ENCODE peak calls at places on chromosomes 4 and X, in six cellular contexts. O is sigmoid colon, Z is spleen, S is epithelial cell of esophagus, G is activated B cell treated with CpG ODN at 0.5 μM for 24 hours, C is astrocyte of the spinal cord. H is an unnamed sample.

GRCh38 chr4:699816-700580 is 5.6 kb upstream of the PCGF3 start:
- DNase-seq in O (peak), Z (peak), S (no peak), G (no peak), C (no peak), H (no peak)

GRCh38 chr4:57190651-57191481 is 80.7 kb upstream of the IGFBP7 start:
- DNase-seq in O (no peak), Z (no peak), S (peak), G (no peak), C (peak), H (peak)

GRCh38 chr4:57443308-57444243 is 333.4 kb upstream of the IGFBP7 start:
- DNase-seq in O (no peak), Z (no peak), S (no peak), G (no peak), C (no peak), H (no peak)

GRCh38 chr4:100288167-100288566 is 97.9 kb upstream of the DDIT4L start:
- DNase-seq in O (no peak), Z (no peak), S (peak), G (no peak), C (no peak), H (no peak)

GRCh38 chrX:7889138-7889537 is 38.1 kb downstream of the PNPLA4 start:
- DNase-seq in O (no peak), Z (no peak), S (no peak), G (no peak), C (no peak), H (no peak)

GRCh38 chrX:14546190-14546589 is 16.9 kb downstream of the GLRA2 start:
- DNase-seq in O (no peak), Z (no peak), S (no peak), G (no peak), C (no peak), H (no peak)

GRCh38 chrX:45781901-45782553 is 581.4 kb upstream of the DIPK2B start:
- DNase-seq in O (no peak), Z (no peak), S (peak), G (no peak), C (peak), H (no peak)

GRCh38 chrX:1178580-1179057 is 33.8 kb downstream of the CRLF2 start:
- DNase-seq in O (no peak), Z (peak), S (peak), G (no peak), C (no peak), H (no peak)

GRCh38 chr4:25358515-25359275 is 18.4 kb upstream of the ANAPC4 start:
- DNase-seq in O (no peak), Z (no peak), S (peak), G (no peak), C (no peak), H (no peak)

GRCh38 chr4:1611501-1611870 is 72.6 kb downstream of the FAM53A start:
- DNase-seq in O (no peak), Z (peak), S (no peak), G (no peak), C (no peak), H (no peak)

GRCh38 chrX:24124227-24124799 is 25.2 kb upstream of the ZFX start:
- DNase-seq in O (no peak), Z (no peak), S (no peak), G (no peak), C (no peak), H (no peak)

DNA sequence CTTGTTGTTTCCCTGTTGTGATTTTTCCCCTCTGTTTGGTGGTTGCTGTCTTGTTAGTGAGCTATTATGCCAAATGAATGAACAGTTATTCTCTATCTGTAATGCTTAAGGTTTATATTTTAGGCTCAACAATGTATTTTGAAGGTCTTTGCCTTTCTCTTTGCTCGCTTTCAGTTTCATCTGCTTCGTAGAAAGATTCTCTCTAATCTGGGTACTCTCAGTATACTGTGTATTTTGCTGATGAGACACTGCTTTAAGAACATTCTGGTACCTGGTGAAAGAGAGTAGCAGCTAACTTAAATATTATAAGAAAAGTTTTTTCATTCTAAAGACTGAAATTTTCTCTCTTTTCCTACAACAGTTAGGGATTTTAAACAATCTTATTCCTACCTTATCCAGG is 1274.7 kb upstream of the PABPC4L start:
- DNase-seq in O (no peak), Z (no peak), S (no peak), G (no peak), C (no peak), H (no peak)
- TF ChIP-seq CTCF in O (no peak), Z (no peak), S (no peak), G (no peak), C (no peak), H (no peak)

GRCh38 chrX:53004038-53004437 is 44.6 kb upstream of the GPR173 start:
- DNase-seq in O (no peak), Z (no peak), S (no peak), G (no peak), C (no peak), H (no peak)

GRCh38 chrX:52995974-52996304 is 37.6 kb upstream of the FAM156A start:
- DNase-seq in O (no peak), Z (no peak), S (no peak), G (no peak), C (no peak), H (no peak)

GRCh38 chrX:53001958-53002357 is 43.6 kb upstream of the FAM156A start:
- DNase-seq in O (no peak), Z (no peak), S (no peak), G (no peak), C (no peak), H (no peak)

GRCh38 chrX:53003111-53003510 is 44.8 kb upstream of the FAM156A start:
- DNase-seq in O (no peak), Z (no peak), S (no peak), G (no peak), C (no peak), H (no peak)

DNA sequence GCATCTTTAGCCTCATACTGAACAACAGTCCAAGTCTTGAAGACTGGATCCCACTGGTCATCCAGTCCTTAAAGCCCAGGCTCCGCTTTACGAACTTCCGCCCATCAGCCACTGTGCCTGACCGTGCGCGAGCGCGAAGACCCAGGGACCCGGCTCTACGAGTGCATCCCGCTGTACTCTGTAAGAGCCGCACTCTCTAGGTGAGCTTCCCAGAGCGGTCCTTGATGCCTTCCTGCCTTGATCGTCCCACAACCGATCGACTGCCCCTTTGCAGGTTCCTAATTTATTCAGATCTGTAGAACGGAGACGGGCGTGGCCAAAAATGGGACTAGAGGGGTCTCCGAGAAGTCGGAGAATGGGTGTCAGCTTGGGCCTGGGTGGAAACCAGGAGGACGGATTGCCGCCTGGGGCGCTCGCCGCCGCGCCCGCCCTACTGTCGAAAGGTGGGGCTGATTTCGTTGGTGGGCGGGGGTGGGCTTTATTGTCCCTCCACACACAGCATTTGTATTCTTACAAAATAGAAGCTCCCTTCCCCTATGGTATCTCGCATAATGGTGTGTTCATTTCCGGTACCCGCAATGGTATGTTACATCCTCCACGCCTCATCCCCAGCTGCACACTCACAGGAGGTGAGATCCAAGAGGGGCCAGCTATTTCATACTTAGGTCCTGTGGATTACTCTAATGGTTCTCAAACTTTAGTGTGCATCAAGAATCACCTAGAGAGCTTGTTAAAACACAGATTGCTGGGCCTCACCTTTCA is 42.3 kb upstream of the FAM156A start:
- DNase-seq in O (no peak), Z (no peak), S (no peak), G (no peak), C (no peak), H (no peak)
- TF ChIP-seq CTCF in O (no peak), Z (no peak), S (no peak), G (no peak), C (no peak), H (no peak)

DNA sequence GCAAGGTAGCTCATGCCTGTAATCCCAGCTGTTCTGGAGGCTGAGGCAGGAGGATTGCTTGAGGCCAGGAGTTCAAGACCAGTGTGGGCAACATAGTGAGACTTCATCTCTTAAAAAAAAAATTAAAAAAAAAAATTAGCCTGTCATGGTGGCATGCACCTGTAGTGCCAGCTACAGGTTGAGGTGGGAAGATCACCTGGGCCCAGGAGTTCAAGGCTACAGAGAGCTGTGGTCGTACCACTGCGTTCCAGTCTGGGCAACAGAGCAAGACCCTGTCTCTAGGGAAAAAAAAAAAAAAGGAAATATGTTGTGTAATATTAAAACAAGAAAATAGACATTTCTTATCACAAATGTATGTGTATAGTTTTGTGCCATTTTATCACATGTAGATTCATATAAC is 97.8 kb downstream of the LARP1B start:
- DNase-seq in O (no peak), Z (no peak), S (no peak), G (no peak), C (no peak), H (no peak)
- TF ChIP-seq CTCF in O (no peak), Z (no peak), S (no peak), G (no peak), C (no peak), H (no peak)

DNA sequence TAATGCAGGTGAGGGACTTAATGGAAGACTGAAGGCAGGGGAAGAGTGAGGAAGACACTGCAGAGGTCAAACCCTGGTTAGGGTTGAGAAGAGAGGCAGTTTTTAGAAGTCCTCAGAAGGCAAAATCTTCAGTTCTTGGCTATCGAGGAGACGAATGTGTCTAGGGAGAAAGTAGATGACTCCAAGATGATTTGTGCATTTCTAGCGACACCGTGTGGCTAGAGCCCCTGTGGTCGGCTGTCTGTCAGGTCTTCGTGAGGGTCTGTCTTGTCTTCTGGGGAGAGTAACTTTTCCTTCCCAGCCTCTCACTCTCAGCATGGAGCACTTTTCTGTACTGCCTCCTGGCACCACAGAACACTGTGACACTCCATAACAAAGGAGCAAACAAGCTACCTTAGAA is 458.1 kb downstream of the STIM2 start:
- DNase-seq in O (no peak), Z (no peak), S (peak), G (no peak), C (peak), H (no peak)
- TF ChIP-seq CTCF in O (no peak), Z (no peak), S (peak), G (no peak), C (peak), H (peak)

DNA sequence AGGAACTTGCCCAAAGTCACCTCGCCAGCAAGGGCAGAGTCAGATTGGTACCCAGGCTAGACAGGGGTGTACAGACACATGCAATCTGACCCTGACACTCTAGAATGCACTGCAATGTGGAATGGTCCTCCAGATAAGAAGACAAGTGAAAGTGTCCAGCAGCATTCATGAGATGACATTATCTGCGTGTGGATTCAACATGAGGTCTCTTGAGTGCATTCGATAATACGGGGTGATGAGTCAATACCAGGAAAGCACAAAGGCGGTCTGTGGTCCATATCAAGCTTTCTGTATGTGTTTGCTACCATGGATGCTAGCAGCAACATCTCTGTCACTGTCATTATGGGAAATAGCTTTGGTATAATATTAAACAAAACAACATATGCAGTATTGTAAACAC is 6.8 kb upstream of the XAGE3 start:
- DNase-seq in O (no peak), Z (no peak), S (no peak), G (no peak), C (no peak), H (no peak)
- TF ChIP-seq CTCF in O (no peak), Z (no peak), S (no peak), G (no peak), C (no peak), H (no peak)

GRCh38 chr4:145886871-145887240 is 51.8 kb downstream of the ZNF827 start:
- DNase-seq in O (no peak), Z (no peak), S (no peak), G (no peak), C (no peak), H (no peak)

GRCh38 chr4:145885666-145886065 is 53.0 kb downstream of the ZNF827 start:
- DNase-seq in O (no peak), Z (no peak), S (no peak), G (no peak), C (no peak), H (no peak)

GRCh38 chr4:145888393-145888792 is 50.2 kb downstream of the ZNF827 start:
- DNase-seq in O (no peak), Z (no peak), S (no peak), G (no peak), C (no peak), H (no peak)

GRCh38 chr4:145884775-145885174 is 53.8 kb downstream of the ZNF827 start:
- DNase-seq in O (no peak), Z (no peak), S (no peak), G (no peak), C (no peak), H (no peak)

DNA sequence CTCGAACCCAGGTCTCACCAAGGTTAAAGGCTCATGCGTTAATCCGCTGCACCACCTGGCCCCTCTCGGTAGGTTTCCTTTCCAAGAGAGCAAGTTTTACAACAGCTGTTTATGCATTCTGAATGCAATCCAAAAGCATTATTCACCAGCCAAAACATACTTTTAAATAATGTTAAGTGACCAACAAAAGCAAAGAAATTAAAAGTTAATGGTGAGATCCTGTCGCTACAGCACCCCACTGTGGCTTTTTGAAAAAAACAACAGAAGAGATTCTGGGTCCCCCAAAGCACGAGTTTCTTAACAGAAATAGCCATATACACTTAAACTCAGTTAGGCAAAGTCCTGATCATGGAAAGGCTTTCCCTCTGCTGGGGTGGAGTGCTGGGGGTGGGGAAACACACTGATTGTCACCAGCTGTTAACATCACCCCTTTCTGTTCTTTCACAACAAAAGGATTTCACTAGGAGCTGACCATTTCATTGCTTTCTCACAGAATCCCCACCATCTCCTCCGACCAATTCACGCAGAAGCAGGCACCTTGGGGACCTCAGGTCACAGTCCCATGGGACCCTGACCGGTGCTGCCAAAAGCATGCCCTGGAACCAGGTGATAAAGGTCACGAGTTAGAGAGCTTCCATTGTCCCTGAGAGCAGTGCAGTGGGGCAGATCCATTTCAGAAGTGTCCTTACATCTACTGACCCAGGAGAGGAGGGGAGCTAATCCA is 51.2 kb downstream of the ZNF827 start:
- DNase-seq in O (peak), Z (no peak), S (peak), G (no peak), C (peak), H (no peak)
- TF ChIP-seq CTCF in O (no peak), Z (no peak), S (no peak), G (no peak), C (no peak), H (no peak)

GRCh38 chr4:10381146-10381545 is 76.1 kb downstream of the ZNF518B start:
- DNase-seq in O (no peak), Z (no peak), S (no peak), G (no peak), C (no peak), H (no peak)
- TF ChIP-seq CTCF in O (no peak), Z (no peak), S (no peak), G (no peak), C (no peak), H (no peak)